ENCODE peak calls at places on chromosomes 13 and 19, in seven cellular contexts. One of them, this sample, is unnamed.

GRCh38 chr19:12484011-12484370 is 625 bp downstream of the ZNF709 start:
- DNase-seq in HCT116: no peak
- DNase-seq in H1: no peak
- DNase-seq in SK-N-SH: no peak
- DNase-seq in K562: no peak
- DNase-seq in HepG2: no peak
- DNase-seq in GM12878: no peak
- DNase-seq in this sample: no peak

GRCh38 chr19:10752237-10752912 is 34.5 kb downstream of the DNM2 start:
- DNase-seq in HCT116: no peak
- DNase-seq in H1: no peak
- DNase-seq in SK-N-SH: no peak
- DNase-seq in K562: no peak
- DNase-seq in HepG2: no peak
- DNase-seq in GM12878: no peak
- DNase-seq in this sample: no peak

GRCh38 chr19:33251526-33252090 is 26.0 kb upstream of the SLC7A10 start:
- DNase-seq in HCT116: no peak
- DNase-seq in H1: no peak
- DNase-seq in SK-N-SH: no peak
- DNase-seq in K562: no peak
- DNase-seq in HepG2: no peak
- DNase-seq in GM12878: no peak
- DNase-seq in this sample: no peak

GRCh38 chr19:12984683-12985048 is 10.6 kb upstream of the NFIX start:
- DNase-seq in HCT116: no peak
- DNase-seq in H1: no peak
- DNase-seq in SK-N-SH: no peak
- DNase-seq in K562: no peak
- DNase-seq in HepG2: no peak
- DNase-seq in GM12878: no peak
- DNase-seq in this sample: no peak

GRCh38 chr13:108700421-108701170 is 71.2 kb downstream of the MYO16 start:
- DNase-seq in HCT116: no peak
- DNase-seq in H1: no peak
- DNase-seq in SK-N-SH: no peak
- DNase-seq in K562: no peak
- DNase-seq in HepG2: no peak
- DNase-seq in GM12878: no peak
- DNase-seq in this sample: no peak

GRCh38 chr19:13492128-13492527 is 14.2 kb downstream of the CACNA1A start:
- DNase-seq in HCT116: no peak
- DNase-seq in H1: no peak
- DNase-seq in SK-N-SH: no peak
- DNase-seq in K562: no peak
- DNase-seq in HepG2: no peak
- DNase-seq in GM12878: no peak
- DNase-seq in this sample: no peak

GRCh38 chr13:25844559-25845434 is 207.0 kb downstream of the SHISA2 start:
- DNase-seq in HCT116: no peak
- DNase-seq in H1: no peak
- DNase-seq in SK-N-SH: no peak
- DNase-seq in K562: no peak
- DNase-seq in HepG2: no peak
- DNase-seq in GM12878: no peak
- DNase-seq in this sample: no peak

GRCh38 chr13:105196052-105196451 is 1339.4 kb downstream of the EFNB2 start:
- DNase-seq in HCT116: no peak
- DNase-seq in H1: no peak
- DNase-seq in SK-N-SH: no peak
- DNase-seq in K562: no peak
- DNase-seq in HepG2: no peak
- DNase-seq in GM12878: no peak
- DNase-seq in this sample: peak

GRCh38 chr19:13001166-13001501 is 5.9 kb downstream of the NFIX start:
- DNase-seq in HCT116: no peak
- DNase-seq in H1: no peak
- DNase-seq in SK-N-SH: no peak
- DNase-seq in K562: no peak
- DNase-seq in HepG2: no peak
- DNase-seq in GM12878: no peak
- DNase-seq in this sample: no peak

GRCh38 chr19:41701401-41702075 is 6.9 kb upstream of the CEACAM5 start:
- DNase-seq in HCT116: no peak
- DNase-seq in H1: no peak
- DNase-seq in SK-N-SH: no peak
- DNase-seq in K562: peak
- DNase-seq in HepG2: no peak
- DNase-seq in GM12878: no peak
- DNase-seq in this sample: peak

GRCh38 chr13:107969551-107969950 is 245.8 kb downstream of the LIG4 start:
- DNase-seq in HCT116: no peak
- DNase-seq in H1: no peak
- DNase-seq in SK-N-SH: no peak
- DNase-seq in K562: no peak
- DNase-seq in HepG2: no peak
- DNase-seq in GM12878: no peak
- DNase-seq in this sample: no peak

GRCh38 chr13:80523134-80523533 is 182.2 kb upstream of the SPRY2 start:
- DNase-seq in HCT116: no peak
- DNase-seq in H1: no peak
- DNase-seq in SK-N-SH: no peak
- DNase-seq in K562: peak
- DNase-seq in HepG2: no peak
- DNase-seq in GM12878: no peak
- DNase-seq in this sample: no peak

GRCh38 chr13:80528733-80529132 is 187.8 kb upstream of the SPRY2 start:
- DNase-seq in HCT116: no peak
- DNase-seq in H1: no peak
- DNase-seq in SK-N-SH: no peak
- DNase-seq in K562: peak
- DNase-seq in HepG2: no peak
- DNase-seq in GM12878: no peak
- DNase-seq in this sample: no peak

GRCh38 chr13:80527400-80527799 is 186.5 kb upstream of the SPRY2 start:
- DNase-seq in HCT116: no peak
- DNase-seq in H1: no peak
- DNase-seq in SK-N-SH: peak
- DNase-seq in K562: peak
- DNase-seq in HepG2: no peak
- DNase-seq in GM12878: no peak
- DNase-seq in this sample: no peak

GRCh38 chr13:80529734-80530133 is 188.8 kb upstream of the SPRY2 start:
- DNase-seq in HCT116: no peak
- DNase-seq in H1: no peak
- DNase-seq in SK-N-SH: no peak
- DNase-seq in K562: no peak
- DNase-seq in HepG2: no peak
- DNase-seq in GM12878: no peak
- DNase-seq in this sample: no peak

GRCh38 chr13:80524447-80525215 is 183.7 kb upstream of the SPRY2 start:
- DNase-seq in HCT116: peak
- DNase-seq in H1: no peak
- DNase-seq in SK-N-SH: no peak
- DNase-seq in K562: peak
- DNase-seq in HepG2: no peak
- DNase-seq in GM12878: no peak
- DNase-seq in this sample: no peak
- TF ChIP-seq JUND in HCT116: no peak
- TF ChIP-seq JUND in H1: no peak
- TF ChIP-seq JUND in SK-N-SH: no peak
- TF ChIP-seq JUND in K562: no peak
- TF ChIP-seq JUND in HepG2: no peak
- TF ChIP-seq JUND in GM12878: no peak
- TF ChIP-seq JUND in this sample: no peak

DNA sequence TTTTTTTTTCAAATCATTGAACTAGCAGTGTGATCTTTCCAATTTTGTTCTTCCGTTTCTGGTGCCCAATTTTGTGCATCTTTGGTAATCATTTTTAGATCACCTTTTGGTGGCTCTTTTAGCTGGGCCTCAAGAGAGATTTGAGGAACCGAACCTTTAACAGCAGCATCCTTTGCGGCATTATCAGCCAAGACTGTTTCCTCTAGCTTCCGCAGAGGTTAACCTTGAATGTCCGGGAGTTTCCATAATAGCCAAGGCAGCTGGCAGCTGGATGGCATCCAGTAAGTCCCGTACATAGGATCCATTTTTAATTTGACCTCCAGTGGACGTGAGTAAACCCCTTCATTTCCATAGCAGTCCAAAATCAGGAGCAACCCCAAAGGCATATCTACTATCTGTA is 9.6 kb downstream of the IRGC start:
- DNase-seq in HCT116: no peak
- DNase-seq in H1: no peak
- DNase-seq in SK-N-SH: no peak
- DNase-seq in K562: no peak
- DNase-seq in HepG2: no peak
- DNase-seq in GM12878: peak
- DNase-seq in this sample: no peak
- TF ChIP-seq JUND in HCT116: no peak
- TF ChIP-seq JUND in H1: no peak
- TF ChIP-seq JUND in SK-N-SH: no peak
- TF ChIP-seq JUND in K562: no peak
- TF ChIP-seq JUND in HepG2: no peak
- TF ChIP-seq JUND in GM12878: no peak
- TF ChIP-seq JUND in this sample: no peak

DNA sequence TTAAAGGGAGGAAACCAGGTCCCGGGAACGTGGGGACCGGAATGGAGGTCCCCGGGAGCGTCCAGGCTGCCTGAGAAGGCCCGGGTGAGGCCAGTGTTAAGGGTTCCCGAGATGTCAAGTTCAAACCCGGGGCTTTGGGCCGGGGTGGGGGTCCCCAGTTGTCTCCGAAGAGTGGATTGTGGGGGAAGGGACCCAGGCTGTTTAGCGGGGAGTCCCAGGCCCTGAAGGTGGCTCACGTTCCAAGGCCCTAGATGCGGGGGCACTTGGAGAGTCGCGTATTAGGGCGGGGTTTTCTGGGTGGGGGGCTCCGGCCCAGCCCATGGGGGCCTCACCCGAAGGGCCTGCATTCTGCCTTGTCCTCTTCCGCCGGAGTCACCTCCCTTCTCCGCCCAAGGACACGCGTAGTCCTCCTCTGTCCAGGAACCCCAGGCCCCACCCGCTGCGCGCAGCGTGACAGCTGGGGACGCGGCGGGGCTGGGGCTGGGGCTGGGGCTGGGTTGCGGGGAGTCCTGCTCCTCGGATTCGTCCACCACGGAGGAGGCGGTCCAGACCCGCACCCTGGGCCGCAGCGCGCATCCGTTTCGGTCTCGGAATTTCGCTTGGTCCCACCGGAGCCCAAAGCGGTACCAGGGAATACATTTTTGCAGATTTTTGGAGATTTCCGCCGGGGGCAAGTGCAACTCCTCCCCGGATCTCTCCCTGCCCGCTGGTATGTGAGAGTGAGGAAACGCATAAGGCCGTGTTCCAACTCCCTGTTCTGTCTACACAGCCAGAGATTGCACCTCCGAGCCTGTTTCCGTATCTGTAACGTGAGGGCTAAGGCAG is at the start of gene COX7A1:
- DNase-seq in HCT116: no peak
- DNase-seq in H1: no peak
- DNase-seq in SK-N-SH: no peak
- DNase-seq in K562: peak
- DNase-seq in HepG2: no peak
- DNase-seq in GM12878: no peak
- DNase-seq in this sample: no peak
- TF ChIP-seq JUND in HCT116: no peak
- TF ChIP-seq JUND in H1: no peak
- TF ChIP-seq JUND in SK-N-SH: no peak
- TF ChIP-seq JUND in K562: no peak
- TF ChIP-seq JUND in HepG2: no peak
- TF ChIP-seq JUND in GM12878: no peak
- TF ChIP-seq JUND in this sample: no peak

GRCh38 chr13:103246581-103247200 is 180.5 kb upstream of the SLC10A2 start:
- DNase-seq in HCT116: no peak
- DNase-seq in H1: no peak
- DNase-seq in SK-N-SH: no peak
- DNase-seq in K562: no peak
- DNase-seq in HepG2: no peak
- DNase-seq in GM12878: no peak
- DNase-seq in this sample: no peak
- TF ChIP-seq JUND in HCT116: no peak
- TF ChIP-seq JUND in H1: no peak
- TF ChIP-seq JUND in SK-N-SH: no peak
- TF ChIP-seq JUND in K562: no peak
- TF ChIP-seq JUND in HepG2: no peak
- TF ChIP-seq JUND in GM12878: no peak
- TF ChIP-seq JUND in this sample: no peak

GRCh38 chr13:44884076-44884729 is 105.1 kb downstream of the NUFIP1 start:
- DNase-seq in HCT116: no peak
- DNase-seq in H1: no peak
- DNase-seq in SK-N-SH: no peak
- DNase-seq in K562: no peak
- DNase-seq in HepG2: no peak
- DNase-seq in GM12878: no peak
- DNase-seq in this sample: no peak
- TF ChIP-seq JUND in HCT116: no peak
- TF ChIP-seq JUND in H1: no peak
- TF ChIP-seq JUND in SK-N-SH: peak
- TF ChIP-seq JUND in K562: no peak
- TF ChIP-seq JUND in HepG2: no peak
- TF ChIP-seq JUND in GM12878: no peak
- TF ChIP-seq JUND in this sample: no peak

DNA sequence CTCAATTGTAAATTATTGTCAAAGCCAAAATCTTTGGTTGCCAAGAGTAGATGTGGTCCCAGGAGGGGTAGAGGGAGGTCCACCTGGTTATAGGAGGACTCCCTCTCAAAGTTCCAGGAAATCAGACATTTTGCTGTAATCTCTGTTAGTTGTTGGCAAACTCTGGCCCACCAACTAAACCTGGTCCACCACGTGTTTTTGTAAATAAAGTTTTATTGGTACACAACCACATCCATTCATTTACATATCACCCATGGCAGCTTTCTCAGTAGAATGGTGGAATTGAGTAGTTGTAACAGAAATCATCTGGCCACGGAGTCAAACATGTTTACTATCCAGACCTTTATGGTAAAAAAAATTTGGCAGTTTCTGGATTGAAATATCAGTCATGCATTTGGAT is 70.6 kb downstream of the ZNF557 start:
- DNase-seq in HCT116: no peak
- DNase-seq in H1: no peak
- DNase-seq in SK-N-SH: no peak
- DNase-seq in K562: no peak
- DNase-seq in HepG2: no peak
- DNase-seq in GM12878: no peak
- DNase-seq in this sample: no peak
- TF ChIP-seq JUND in HCT116: no peak
- TF ChIP-seq JUND in H1: no peak
- TF ChIP-seq JUND in SK-N-SH: no peak
- TF ChIP-seq JUND in K562: no peak
- TF ChIP-seq JUND in HepG2: no peak
- TF ChIP-seq JUND in GM12878: no peak
- TF ChIP-seq JUND in this sample: no peak

GRCh38 chr19:38425810-38426466 is at the start of gene RASGRP4:
- DNase-seq in HCT116: no peak
- DNase-seq in H1: no peak
- DNase-seq in SK-N-SH: no peak
- DNase-seq in K562: peak
- DNase-seq in HepG2: no peak
- DNase-seq in GM12878: no peak
- DNase-seq in this sample: no peak
- TF ChIP-seq JUND in HCT116: no peak
- TF ChIP-seq JUND in H1: no peak
- TF ChIP-seq JUND in SK-N-SH: no peak
- TF ChIP-seq JUND in K562: no peak
- TF ChIP-seq JUND in HepG2: no peak
- TF ChIP-seq JUND in GM12878: no peak
- TF ChIP-seq JUND in this sample: no peak

This sample was measured in T47D.